ENCODE peak calls at places on chromosomes 13 and 19, in ten cellular contexts. One of them, this sample, is unnamed.

GRCh38 chr19:11563530-11563929 is 4.5 kb upstream of the ELOF1 start:
- DNase-seq in OCI-LY7: no peak
- DNase-seq in adipocyte: no peak
- DNase-seq in left lung: no peak
- DNase-seq in fibroblast of lung: no peak
- DNase-seq in right atrium auricular region: no peak
- DNase-seq in upper lobe of right lung: no peak
- DNase-seq in IMR-90: no peak
- DNase-seq in GM23338: no peak
- DNase-seq in ascending aorta: no peak
- DNase-seq in this sample: no peak

GRCh38 chr19:1904385-1905070 is 671 bp upstream of the ADAT3 start:
- DNase-seq in right atrium auricular region: no peak
- DNase-seq in OCI-LY7: peak
- DNase-seq in GM23338: peak
- DNase-seq in adipocyte: no peak
- DNase-seq in upper lobe of right lung: no peak
- DNase-seq in fibroblast of lung: no peak
- DNase-seq in IMR-90: no peak
- DNase-seq in ascending aorta: peak
- DNase-seq in left lung: no peak
- DNase-seq in this sample: no peak

GRCh38 chr19:47539747-47540311 is 25.0 kb upstream of the NAPA start:
- DNase-seq in OCI-LY7: no peak
- DNase-seq in upper lobe of right lung: no peak
- DNase-seq in GM23338: no peak
- DNase-seq in ascending aorta: no peak
- DNase-seq in IMR-90: no peak
- DNase-seq in fibroblast of lung: no peak
- DNase-seq in right atrium auricular region: no peak
- DNase-seq in adipocyte: no peak
- DNase-seq in left lung: no peak
- DNase-seq in this sample: no peak

GRCh38 chr19:34232566-34233481 is 21.5 kb upstream of the GARRE1 start:
- DNase-seq in ascending aorta: peak
- DNase-seq in adipocyte: peak
- DNase-seq in left lung: no peak
- DNase-seq in GM23338: no peak
- DNase-seq in IMR-90: peak
- DNase-seq in upper lobe of right lung: no peak
- DNase-seq in fibroblast of lung: peak
- DNase-seq in right atrium auricular region: no peak
- DNase-seq in OCI-LY7: no peak
- DNase-seq in this sample: peak

GRCh38 chr13:19601749-19602725 is 31.4 kb upstream of the MPHOSPH8 start:
- DNase-seq in upper lobe of right lung: peak
- DNase-seq in left lung: peak
- DNase-seq in adipocyte: peak
- DNase-seq in OCI-LY7: no peak
- DNase-seq in fibroblast of lung: peak
- DNase-seq in IMR-90: peak
- DNase-seq in GM23338: peak
- DNase-seq in right atrium auricular region: no peak
- DNase-seq in ascending aorta: no peak
- DNase-seq in this sample: no peak

GRCh38 chr19:48745208-48745995 is 1.3 kb downstream of the IZUMO1 start:
- DNase-seq in IMR-90: peak
- DNase-seq in GM23338: peak
- DNase-seq in adipocyte: peak
- DNase-seq in right atrium auricular region: peak
- DNase-seq in fibroblast of lung: peak
- DNase-seq in left lung: peak
- DNase-seq in OCI-LY7: peak
- DNase-seq in upper lobe of right lung: no peak
- DNase-seq in ascending aorta: peak
- DNase-seq in this sample: peak

GRCh38 chr13:19586904-19587634 is 25.7 kb upstream of the TPTE2 start:
- DNase-seq in adipocyte: peak
- DNase-seq in right atrium auricular region: no peak
- DNase-seq in left lung: peak
- DNase-seq in OCI-LY7: peak
- DNase-seq in ascending aorta: no peak
- DNase-seq in GM23338: peak
- DNase-seq in fibroblast of lung: peak
- DNase-seq in upper lobe of right lung: peak
- DNase-seq in IMR-90: peak
- DNase-seq in this sample: no peak

GRCh38 chr13:102846261-102847015 is 606 bp downstream of the ERCC5 start:
- DNase-seq in fibroblast of lung: peak
- DNase-seq in upper lobe of right lung: peak
- DNase-seq in adipocyte: peak
- DNase-seq in GM23338: peak
- DNase-seq in IMR-90: peak
- DNase-seq in right atrium auricular region: no peak
- DNase-seq in OCI-LY7: peak
- DNase-seq in ascending aorta: peak
- DNase-seq in left lung: peak
- DNase-seq in this sample: no peak

GRCh38 chr19:2016041-2016807 is 710 bp upstream of the BTBD2 start:
- DNase-seq in upper lobe of right lung: no peak
- DNase-seq in IMR-90: peak
- DNase-seq in adipocyte: peak
- DNase-seq in fibroblast of lung: peak
- DNase-seq in right atrium auricular region: peak
- DNase-seq in left lung: no peak
- DNase-seq in GM23338: peak
- DNase-seq in OCI-LY7: peak
- DNase-seq in ascending aorta: peak
- DNase-seq in this sample: peak

GRCh38 chr13:27621366-27622101 is at the start of gene POLR1D:
- DNase-seq in right atrium auricular region: peak
- DNase-seq in adipocyte: peak
- DNase-seq in IMR-90: peak
- DNase-seq in OCI-LY7: peak
- DNase-seq in fibroblast of lung: peak
- DNase-seq in upper lobe of right lung: peak
- DNase-seq in GM23338: peak
- DNase-seq in ascending aorta: peak
- DNase-seq in left lung: peak
- DNase-seq in this sample: no peak

GRCh38 chr13:40539954-40540706 is 126.3 kb downstream of the FOXO1 start:
- DNase-seq in upper lobe of right lung: no peak
- DNase-seq in right atrium auricular region: no peak
- DNase-seq in left lung: no peak
- DNase-seq in IMR-90: peak
- DNase-seq in ascending aorta: no peak
- DNase-seq in adipocyte: peak
- DNase-seq in GM23338: peak
- DNase-seq in fibroblast of lung: peak
- DNase-seq in OCI-LY7: no peak
- DNase-seq in this sample: peak

GRCh38 chr13:108700421-108701170 is 71.2 kb downstream of the MYO16 start:
- DNase-seq in GM23338: peak
- DNase-seq in OCI-LY7: no peak
- DNase-seq in ascending aorta: no peak
- DNase-seq in right atrium auricular region: no peak
- DNase-seq in fibroblast of lung: peak
- DNase-seq in upper lobe of right lung: no peak
- DNase-seq in left lung: no peak
- DNase-seq in IMR-90: peak
- DNase-seq in adipocyte: peak
- DNase-seq in this sample: peak
- H3K4me3 ChIP-seq in GM23338: no peak
- H3K4me3 ChIP-seq in OCI-LY7: no peak
- H3K4me3 ChIP-seq in ascending aorta: no peak
- H3K4me3 ChIP-seq in right atrium auricular region: no peak
- H3K4me3 ChIP-seq in fibroblast of lung: no peak
- H3K4me3 ChIP-seq in upper lobe of right lung: no peak
- H3K4me3 ChIP-seq in left lung: no peak
- H3K4me3 ChIP-seq in IMR-90: no peak
- H3K4me3 ChIP-seq in adipocyte: no peak
- H3K4me3 ChIP-seq in this sample: no peak

GRCh38 chr19:7658219-7658686 is 10.6 kb upstream of the RETN start:
- DNase-seq in fibroblast of lung: no peak
- DNase-seq in upper lobe of right lung: no peak
- DNase-seq in GM23338: peak
- DNase-seq in right atrium auricular region: no peak
- DNase-seq in OCI-LY7: peak
- DNase-seq in IMR-90: no peak
- DNase-seq in ascending aorta: no peak
- DNase-seq in left lung: no peak
- DNase-seq in adipocyte: no peak
- DNase-seq in this sample: no peak
- H3K4me3 ChIP-seq in fibroblast of lung: no peak
- H3K4me3 ChIP-seq in upper lobe of right lung: no peak
- H3K4me3 ChIP-seq in GM23338: no peak
- H3K4me3 ChIP-seq in right atrium auricular region: no peak
- H3K4me3 ChIP-seq in OCI-LY7: peak
- H3K4me3 ChIP-seq in IMR-90: no peak
- H3K4me3 ChIP-seq in ascending aorta: no peak
- H3K4me3 ChIP-seq in left lung: no peak
- H3K4me3 ChIP-seq in adipocyte: no peak
- H3K4me3 ChIP-seq in this sample: no peak

DNA sequence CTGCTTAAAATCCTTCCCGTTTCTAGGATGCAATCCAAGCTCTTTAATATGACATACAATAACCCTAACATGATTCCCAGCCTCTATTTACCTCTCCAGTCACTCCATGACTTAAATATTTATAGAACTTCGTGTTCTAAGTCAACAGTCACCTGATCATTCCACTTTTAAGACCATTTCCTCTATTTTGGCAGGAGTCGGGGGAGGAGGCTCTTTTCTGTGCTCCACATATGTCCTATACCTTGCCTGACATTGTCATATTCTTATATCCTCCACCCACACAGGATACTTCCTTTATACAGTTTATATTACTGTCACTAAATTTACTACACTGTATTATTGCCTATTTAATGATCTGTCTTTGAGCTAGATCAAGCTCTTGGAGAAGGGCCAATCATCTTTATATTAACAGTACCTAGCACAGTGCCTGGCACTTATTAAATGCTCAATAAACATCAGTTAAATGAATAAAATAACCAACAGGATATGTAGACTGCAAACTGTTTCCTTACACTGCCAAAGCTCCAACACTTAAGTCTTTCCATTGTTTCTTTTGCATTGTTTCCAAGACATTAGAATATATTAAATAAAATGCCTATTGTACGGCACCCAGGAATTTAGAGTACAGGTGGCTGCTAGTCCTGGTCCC is 2.7 kb downstream of the ARGLU1 start:
- DNase-seq in adipocyte: no peak
- DNase-seq in left lung: no peak
- DNase-seq in IMR-90: no peak
- DNase-seq in upper lobe of right lung: no peak
- DNase-seq in right atrium auricular region: no peak
- DNase-seq in GM23338: no peak
- DNase-seq in OCI-LY7: no peak
- DNase-seq in ascending aorta: no peak
- DNase-seq in fibroblast of lung: no peak
- DNase-seq in this sample: no peak
- H3K4me3 ChIP-seq in adipocyte: peak
- H3K4me3 ChIP-seq in left lung: no peak
- H3K4me3 ChIP-seq in IMR-90: no peak
- H3K4me3 ChIP-seq in upper lobe of right lung: peak
- H3K4me3 ChIP-seq in right atrium auricular region: no peak
- H3K4me3 ChIP-seq in GM23338: peak
- H3K4me3 ChIP-seq in OCI-LY7: peak
- H3K4me3 ChIP-seq in ascending aorta: peak
- H3K4me3 ChIP-seq in fibroblast of lung: peak
- H3K4me3 ChIP-seq in this sample: no peak

DNA sequence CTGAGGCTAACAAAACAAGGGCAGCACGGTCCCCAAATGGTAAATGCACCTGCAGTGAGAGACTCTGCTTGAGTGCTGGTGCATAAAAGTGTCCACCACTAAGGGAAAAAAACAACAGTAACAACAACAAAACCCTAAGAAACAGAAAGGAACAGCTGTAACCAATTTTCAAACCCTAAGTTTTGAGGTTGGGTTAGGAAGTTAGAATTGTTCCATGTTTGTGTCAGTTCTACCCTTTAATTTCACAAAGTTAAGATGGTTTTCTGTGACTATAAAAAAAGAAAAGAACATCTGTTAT is 234.8 kb downstream of the PCDH9 start:
- DNase-seq in adipocyte: no peak
- DNase-seq in OCI-LY7: peak
- DNase-seq in left lung: no peak
- DNase-seq in IMR-90: no peak
- DNase-seq in fibroblast of lung: no peak
- DNase-seq in upper lobe of right lung: no peak
- DNase-seq in GM23338: no peak
- DNase-seq in ascending aorta: no peak
- DNase-seq in right atrium auricular region: no peak
- DNase-seq in this sample: no peak
- H3K4me3 ChIP-seq in adipocyte: no peak
- H3K4me3 ChIP-seq in OCI-LY7: peak
- H3K4me3 ChIP-seq in left lung: no peak
- H3K4me3 ChIP-seq in IMR-90: no peak
- H3K4me3 ChIP-seq in fibroblast of lung: no peak
- H3K4me3 ChIP-seq in upper lobe of right lung: no peak
- H3K4me3 ChIP-seq in GM23338: no peak
- H3K4me3 ChIP-seq in ascending aorta: peak
- H3K4me3 ChIP-seq in right atrium auricular region: no peak
- H3K4me3 ChIP-seq in this sample: no peak